ENCODE peak calls at places on chromosome 9, in eight cellular contexts. Z, R, P, J, A, L, K and I are unnamed samples.

GRCh38 chr9:69898714-69899209 is 78.1 kb downstream of the CFAP95 start:
- DNase-seq in Z (no peak), R (no peak), P (no peak), J (peak; percentile 69), A (peak; percentile 36), L (peak; percentile 72), K (no peak), I (no peak)

GRCh38 chr9:131030239-131030977 is 21.4 kb downstream of the LAMC3 start:
- DNase-seq in Z (no peak), R (no peak), P (no peak), J (no peak), A (no peak), L (no peak), K (no peak), I (no peak)

GRCh38 chr9:78963911-78964310 is 607.9 kb upstream of the TLE4 start:
- DNase-seq in Z (no peak), R (no peak), P (no peak), J (no peak), A (no peak), L (no peak), K (no peak), I (no peak)

GRCh38 chr9:99824378-99825157 is 2.9 kb downstream of the NR4A3 start:
- DNase-seq in Z (peak; percentile 38), R (no peak), P (peak; percentile 72), J (peak; percentile 68), A (no peak), L (no peak), K (peak; percentile 57), I (no peak)

GRCh38 chr9:129312731-129313130 is 134.7 kb upstream of the IER5L start:
- DNase-seq in Z (no peak), R (no peak), P (no peak), J (no peak), A (no peak), L (no peak), K (no peak), I (no peak)

GRCh38 chr9:32449969-32450368 is 65.5 kb downstream of the ACO1 start:
- DNase-seq in Z (no peak), R (no peak), P (no peak), J (no peak), A (no peak), L (no peak), K (no peak), I (no peak)

GRCh38 chr9:112751059-112751795 is 667 bp downstream of the SNX30 start:
- DNase-seq in Z (peak; percentile 45), R (no peak), P (peak; percentile 72), J (peak; percentile 78), A (peak; percentile 56), L (peak; percentile 48), K (peak; percentile 27), I (no peak)

GRCh38 chr9:125586173-125586512 is 120.9 kb downstream of the MAPKAP1 start:
- DNase-seq in Z (no peak), R (no peak), P (no peak), J (no peak), A (no peak), L (no peak), K (no peak), I (no peak)

GRCh38 chr9:38038307-38039089 is 30.5 kb downstream of the SHB start:
- DNase-seq in Z (peak; percentile 53), R (no peak), P (no peak), J (no peak), A (no peak), L (no peak), K (no peak), I (no peak)

DNA sequence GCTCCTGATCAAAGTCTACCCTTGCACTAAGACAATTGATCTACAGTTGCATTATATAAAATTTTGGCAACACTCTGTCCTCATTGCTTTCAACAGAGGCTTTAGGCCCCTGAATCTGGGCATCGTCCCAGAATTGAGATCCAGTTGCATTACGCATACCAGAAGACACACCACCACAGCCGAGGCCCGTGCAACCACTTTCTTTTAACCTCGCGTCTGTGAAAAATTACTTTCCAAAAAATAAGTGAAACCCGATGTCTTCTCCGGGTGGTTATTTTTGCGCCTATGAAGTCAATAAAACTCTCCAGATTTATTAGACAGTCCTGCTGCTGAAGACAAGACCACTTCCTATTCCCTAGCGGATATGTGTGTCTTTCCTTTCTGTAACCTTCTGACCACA is 52.1 kb upstream of the NFIB start:
- DNase-seq in Z (peak; percentile 66), R (no peak), P (no peak), J (peak; percentile 98), A (peak; percentile 82), L (no peak), K (no peak), I (no peak)
- H3K4me3 ChIP-seq in Z (no peak overlapping the region), R (no peak overlapping the region), P (no peak overlapping the region), J (peak overlapping the region; percentile 49), A (no peak overlapping the region), L (no peak overlapping the region), K (no peak overlapping the region), I (no peak overlapping the region)

GRCh38 chr9:137459147-137459600 is at the start of gene NSMF:
- DNase-seq in Z (peak; percentile 95), R (peak; percentile 90), P (peak; percentile 97), J (peak; percentile 99), A (peak; percentile 47), L (no peak), K (peak; percentile 95), I (no peak)

GRCh38 chr9:137456061-137456863 is 2.9 kb downstream of the NSMF start:
- DNase-seq in Z (no peak), R (no peak), P (no peak), J (peak; percentile 81), A (no peak), L (no peak), K (no peak), I (no peak)

GRCh38 chr9:137458194-137459146 is 664 bp downstream of the NSMF start:
- DNase-seq in Z (peak; percentile 39), R (no peak), P (no peak), J (peak; percentile 57), A (no peak), L (no peak), K (no peak), I (no peak)

GRCh38 chr9:137456864-137457405 is 2.2 kb downstream of the NSMF start:
- DNase-seq in Z (peak; percentile 25), R (no peak), P (no peak), J (no peak), A (no peak), L (no peak), K (no peak), I (no peak)

DNA sequence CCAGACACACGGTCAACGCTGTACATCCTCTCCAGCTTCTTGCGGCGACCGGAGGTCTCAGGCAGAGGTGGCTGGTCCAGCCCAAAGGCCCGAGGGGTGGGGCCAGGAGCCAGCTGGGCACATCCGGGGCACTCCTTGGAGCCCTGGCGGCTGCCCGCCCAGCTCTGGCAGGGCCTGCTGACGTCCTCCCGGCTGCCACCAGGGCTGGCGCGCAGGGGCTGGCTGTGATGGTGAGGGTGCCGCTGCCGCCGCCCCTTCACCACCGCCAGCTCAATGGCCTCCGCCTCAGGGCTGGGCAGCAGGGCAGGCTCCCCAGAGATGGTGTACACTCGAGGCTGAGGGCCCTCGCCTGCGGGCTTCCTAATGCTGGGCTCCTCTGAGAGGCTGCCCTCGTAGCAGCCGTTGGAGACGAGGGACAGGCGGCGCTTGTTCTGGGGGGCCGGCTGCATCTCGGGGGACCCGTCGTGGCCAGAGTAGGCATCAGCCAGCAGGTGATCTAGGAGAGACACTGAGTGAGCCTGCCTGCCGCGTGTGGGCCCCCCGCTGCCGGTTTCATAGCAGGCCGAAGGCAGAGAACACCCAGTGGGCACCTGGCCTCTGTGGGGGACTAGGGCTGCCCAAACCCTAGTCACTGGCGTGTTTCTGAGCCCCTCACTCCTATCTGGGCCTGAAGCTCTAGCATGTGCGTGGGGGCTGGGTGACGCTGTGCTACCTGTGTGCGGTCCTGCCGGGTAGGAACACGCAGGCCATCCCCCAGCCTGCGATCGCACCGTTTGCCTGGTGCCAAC is 1.5 kb downstream of the NSMF start:
- DNase-seq in Z (no peak), R (no peak), P (no peak), J (no peak), A (no peak), L (no peak), K (no peak), I (no peak)
- H3K4me3 ChIP-seq in Z (no peak overlapping the region), R (peak overlapping the region; percentile 57), P (peak overlapping the region; percentile 89), J (peak overlapping the region; percentile 79), A (peak overlapping the region; percentile 69), L (peak overlapping the region; percentile 65), K (no peak overlapping the region), I (no peak overlapping the region)

GRCh38 chr9:127929044-127929979 is 1.3 kb downstream of the PIP5KL1 start:
- DNase-seq in Z (no peak), R (no peak), P (no peak), J (no peak), A (no peak), L (no peak), K (no peak), I (no peak)
- H3K4me3 ChIP-seq in Z (no peak overlapping the region), R (no peak overlapping the region), P (no peak overlapping the region), J (no peak overlapping the region), A (no peak overlapping the region), L (no peak overlapping the region), K (peak overlapping the region; percentile 41), I (no peak overlapping the region)

GRCh38 chr9:89961616-89962341 is 357.0 kb downstream of the GADD45G start:
- DNase-seq in Z (no peak), R (no peak), P (no peak), J (no peak), A (no peak), L (no peak), K (no peak), I (no peak)
- H3K4me3 ChIP-seq in Z (no peak overlapping the region), R (peak overlapping the region; percentile 12), P (no peak overlapping the region), J (peak overlapping the region; percentile 67), A (no peak overlapping the region), L (no peak overlapping the region), K (no peak overlapping the region), I (no peak overlapping the region)

DNA sequence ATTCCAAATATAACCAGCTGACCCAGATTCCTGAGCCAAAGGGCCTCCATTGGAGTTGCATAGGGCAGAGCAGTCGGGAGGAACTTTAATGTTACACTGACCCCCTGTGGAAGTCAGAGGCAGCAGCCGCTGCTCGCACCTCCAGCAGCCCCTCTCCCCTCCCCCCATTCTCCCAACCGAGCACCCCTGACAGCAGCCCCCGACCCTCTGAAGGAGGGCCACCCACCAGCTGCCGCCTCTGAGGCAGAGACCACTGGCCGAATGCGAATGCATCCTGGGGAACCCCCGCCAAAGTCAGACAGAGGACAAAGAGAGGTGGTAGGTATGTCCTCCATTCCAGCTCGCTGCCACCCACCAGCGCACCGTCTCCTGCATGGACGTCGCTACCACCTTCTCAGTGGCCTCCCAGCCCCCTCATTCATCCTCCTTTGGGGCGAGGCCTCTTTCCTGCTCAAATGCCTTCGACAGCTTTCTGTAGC is 231.0 kb downstream of the CDK5RAP2 start:
- DNase-seq in Z (peak; percentile 32), R (no peak), P (peak; percentile 65), J (peak; percentile 61), A (no peak), L (no peak), K (no peak), I (peak; percentile 50)
- H3K4me3 ChIP-seq in Z (no peak overlapping the region), R (no peak overlapping the region), P (no peak overlapping the region), J (no peak overlapping the region), A (no peak overlapping the region), L (peak overlapping the region; percentile 3), K (no peak overlapping the region), I (no peak overlapping the region)

GRCh38 chr9:128251701-128252100 is 24.1 kb downstream of the GOLGA2 start:
- DNase-seq in Z (no peak), R (no peak), P (no peak), J (peak; percentile 12), A (no peak), L (no peak), K (no peak), I (no peak)
- H3K4me3 ChIP-seq in Z (no peak overlapping the region), R (no peak overlapping the region), P (no peak overlapping the region), J (no peak overlapping the region), A (no peak overlapping the region), L (no peak overlapping the region), K (no peak overlapping the region), I (no peak overlapping the region)